ENCODE peak calls at places on chromosomes 4 and X, in six cellular contexts. A is upper lobe of right lung; B is Karpas-422; F is HepG2; T is kidney; Q is CD4-positive, CD25-positive, alpha-beta regulatory T cell. L is an unnamed sample.

GRCh38 chrX:21959362-21960051 is 19.0 kb downstream of the SMS start:
- DNase-seq in A (no peak), B (no peak), F (no peak), T (no peak), Q (no peak), L (no peak)

GRCh38 chr4:136443006-136443405 is 1089.3 kb downstream of the PCDH18 start:
- DNase-seq in A (no peak), B (no peak), F (no peak), T (no peak), Q (no peak), L (no peak)

GRCh38 chr4:59175588-59175987 is 2024.5 kb upstream of the ADGRL3 start:
- DNase-seq in A (no peak), B (no peak), F (no peak), T (no peak), Q (no peak), L (no peak)

GRCh38 chr4:166501941-166502382 is 628.9 kb downstream of the TLL1 start:
- DNase-seq in A (no peak), B (peak), F (peak), T (no peak), Q (no peak), L (no peak)

GRCh38 chr4:102623622-102624021 is 122.5 kb downstream of the NFKB1 start:
- DNase-seq in A (no peak), B (no peak), F (peak), T (no peak), Q (no peak), L (no peak)

GRCh38 chr4:139647184-139647583 is 18.4 kb upstream of the MGST2 start:
- DNase-seq in A (no peak), B (no peak), F (no peak), T (no peak), Q (no peak), L (no peak)

GRCh38 chrX:54865208-54865607 is 55.4 kb upstream of the TRO start:
- DNase-seq in A (no peak), B (peak), F (no peak), T (no peak), Q (no peak), L (no peak)

GRCh38 chrX:94365736-94366135 is 691.7 kb downstream of the FAM133A start:
- DNase-seq in A (no peak), B (no peak), F (no peak), T (no peak), Q (no peak), L (no peak)

GRCh38 chr4:8347660-8348059 is 78.1 kb downstream of the HTRA3 start:
- DNase-seq in A (no peak), B (no peak), F (no peak), T (no peak), Q (no peak), L (no peak)

GRCh38 chr4:141254326-141254725 is 33.6 kb downstream of the ZNF330 start:
- DNase-seq in A (no peak), B (no peak), F (no peak), T (no peak), Q (no peak), L (no peak)

GRCh38 chrX:53442322-53442631 is 8.1 kb upstream of the HSD17B10 start:
- DNase-seq in A (no peak), B (no peak), F (no peak), T (no peak), Q (no peak), L (no peak)

GRCh38 chr4:89152972-89153371 is 41.6 kb downstream of the TIGD2 start:
- DNase-seq in A (no peak), B (no peak), F (no peak), T (no peak), Q (no peak), L (no peak)

GRCh38 chrX:39733745-39734144 is 364.0 kb downstream of the BCOR start:
- DNase-seq in A (no peak), B (no peak), F (no peak), T (no peak), Q (no peak), L (no peak)

GRCh38 chr4:113060853-113061252 is 11.4 kb downstream of the ANK2 start:
- DNase-seq in A (no peak), B (no peak), F (no peak), T (no peak), Q (no peak), L (no peak)

GRCh38 chr4:128635141-128635911 is 174.2 kb upstream of the JADE1 start:
- DNase-seq in A (peak), B (no peak), F (peak), T (no peak), Q (no peak), L (no peak)

GRCh38 chr4:175034007-175034406 is 115.8 kb downstream of the ADAM29 start:
- DNase-seq in A (no peak), B (no peak), F (no peak), T (no peak), Q (no peak), L (no peak)

GRCh38 chr4:166458756-166459155 is 585.7 kb downstream of the TLL1 start:
- DNase-seq in A (no peak), B (no peak), F (no peak), T (no peak), Q (no peak), L (no peak)

GRCh38 chrX:109485470-109486340 is 3.8 kb upstream of the GUCY2F start:
- DNase-seq in A (peak), B (peak), F (peak), T (no peak), Q (peak), L (peak)

GRCh38 chrX:40721489-40722106 is 13.7 kb downstream of the MED14 start:
- DNase-seq in A (no peak), B (no peak), F (no peak), T (no peak), Q (no peak), L (no peak)

GRCh38 chr4:53906786-53907185 is 157.6 kb downstream of the CHIC2 start:
- DNase-seq in A (no peak), B (peak), F (no peak), T (no peak), Q (no peak), L (no peak)

GRCh38 chrX:20500171-20500865 is 233.6 kb upstream of the RPS6KA3 start:
- DNase-seq in A (no peak), B (no peak), F (no peak), T (no peak), Q (no peak), L (no peak)

GRCh38 chr4:173025131-173025530 is 143.5 kb upstream of the GALNT7 start:
- DNase-seq in A (no peak), B (peak), F (peak), T (no peak), Q (no peak), L (no peak)

GRCh38 chr4:105551968-105552746 is at the start of gene ARHGEF38:
- DNase-seq in A (peak), B (no peak), F (no peak), T (peak), Q (no peak), L (no peak)

GRCh38 chr4:156933633-156934258 is 37.9 kb downstream of the PDGFC start:
- DNase-seq in A (no peak), B (no peak), F (peak), T (no peak), Q (no peak), L (no peak)

GRCh38 chr4:53928825-53929224 is 135.6 kb downstream of the CHIC2 start:
- DNase-seq in A (no peak), B (no peak), F (no peak), T (no peak), Q (no peak), L (no peak)

GRCh38 chr4:175453456-175453855 is 358.6 kb downstream of the GPM6A start:
- DNase-seq in A (no peak), B (no peak), F (no peak), T (no peak), Q (no peak), L (no peak)

GRCh38 chr4:137993232-137993631 is 248.9 kb downstream of the SLC7A11 start:
- DNase-seq in A (no peak), B (no peak), F (no peak), T (no peak), Q (no peak), L (no peak)

GRCh38 chr4:144115519-144115918 is 25.0 kb downstream of the GYPA start:
- DNase-seq in A (no peak), B (no peak), F (no peak), T (no peak), Q (no peak), L (no peak)

GRCh38 chr4:31923634-31924033 is 1203.5 kb downstream of the PCDH7 start:
- DNase-seq in A (no peak), B (no peak), F (no peak), T (no peak), Q (no peak), L (no peak)

GRCh38 chrX:49164589-49165360 is 2.2 kb downstream of the MAGIX start:
- DNase-seq in A (no peak), B (no peak), F (no peak), T (peak), Q (no peak), L (peak)

DNA sequence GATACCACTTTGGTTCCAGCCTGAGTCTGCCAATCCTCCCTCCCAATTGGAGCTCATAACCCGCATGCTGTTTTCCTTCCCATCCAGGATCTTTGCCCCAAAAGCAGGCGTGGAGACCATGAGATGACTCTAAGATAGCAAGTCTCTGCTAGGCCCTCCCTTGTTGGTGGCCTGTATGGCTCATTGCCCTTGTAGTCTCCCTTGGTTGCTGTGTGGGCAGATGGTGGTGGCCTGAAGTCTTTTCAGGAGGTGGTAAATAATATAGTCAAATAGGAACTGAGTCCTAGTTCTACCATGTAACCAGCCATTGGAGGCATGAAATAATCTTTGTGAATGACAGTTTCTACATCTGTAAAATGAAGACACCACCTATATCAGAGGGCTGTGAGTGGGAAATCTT is 1.2 kb downstream of the ATP6AP1 start:
- DNase-seq in A (no peak), B (no peak), F (no peak), T (no peak), Q (no peak), L (no peak)
- H3K4me3 ChIP-seq in A (peak), B (peak), F (peak), T (peak), Q (peak), L (no peak)

GRCh38 chrX:10134921-10135320 is 21.9 kb upstream of the CLCN4 start:
- DNase-seq in A (no peak), B (no peak), F (no peak), T (no peak), Q (no peak), L (no peak)
- H3K4me3 ChIP-seq in A (no peak), B (no peak), F (no peak), T (no peak), Q (no peak), L (no peak)

DNA sequence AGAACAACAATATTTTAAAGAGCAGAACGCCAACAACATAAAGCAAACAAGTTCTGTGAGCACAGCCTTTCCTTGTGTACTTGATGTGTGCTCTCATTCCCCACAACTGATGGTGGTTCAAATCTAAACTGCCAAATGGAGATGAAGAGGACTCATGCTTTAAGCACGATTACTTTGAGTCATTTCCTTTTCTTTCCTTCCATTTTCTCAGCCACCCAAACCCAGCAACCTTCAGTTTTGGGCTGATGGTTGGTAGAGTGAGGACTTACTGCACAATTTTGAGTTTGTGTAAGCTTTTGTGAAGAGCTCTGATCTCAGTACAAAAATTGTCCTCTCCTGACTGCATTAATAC is 1.7 kb downstream of the NSD2 start:
- DNase-seq in A (no peak), B (no peak), F (no peak), T (no peak), Q (no peak), L (no peak)
- H3K4me3 ChIP-seq in A (no peak), B (peak), F (peak), T (no peak), Q (peak), L (no peak)

GRCh38 chr4:1244978-1245471 is 3.9 kb downstream of the CTBP1 start:
- DNase-seq in A (no peak), B (no peak), F (no peak), T (no peak), Q (no peak), L (no peak)

GRCh38 chr4:1243451-1244080 is 5.4 kb downstream of the CTBP1 start:
- DNase-seq in A (no peak), B (peak), F (no peak), T (no peak), Q (no peak), L (peak)

GRCh38 chr4:1245481-1246051 is 3.4 kb downstream of the CTBP1 start:
- DNase-seq in A (no peak), B (no peak), F (no peak), T (peak), Q (no peak), L (peak)

GRCh38 chr4:1242506-1243450 is 6.2 kb downstream of the CTBP1 start:
- DNase-seq in A (peak), B (no peak), F (no peak), T (peak), Q (no peak), L (no peak)

DNA sequence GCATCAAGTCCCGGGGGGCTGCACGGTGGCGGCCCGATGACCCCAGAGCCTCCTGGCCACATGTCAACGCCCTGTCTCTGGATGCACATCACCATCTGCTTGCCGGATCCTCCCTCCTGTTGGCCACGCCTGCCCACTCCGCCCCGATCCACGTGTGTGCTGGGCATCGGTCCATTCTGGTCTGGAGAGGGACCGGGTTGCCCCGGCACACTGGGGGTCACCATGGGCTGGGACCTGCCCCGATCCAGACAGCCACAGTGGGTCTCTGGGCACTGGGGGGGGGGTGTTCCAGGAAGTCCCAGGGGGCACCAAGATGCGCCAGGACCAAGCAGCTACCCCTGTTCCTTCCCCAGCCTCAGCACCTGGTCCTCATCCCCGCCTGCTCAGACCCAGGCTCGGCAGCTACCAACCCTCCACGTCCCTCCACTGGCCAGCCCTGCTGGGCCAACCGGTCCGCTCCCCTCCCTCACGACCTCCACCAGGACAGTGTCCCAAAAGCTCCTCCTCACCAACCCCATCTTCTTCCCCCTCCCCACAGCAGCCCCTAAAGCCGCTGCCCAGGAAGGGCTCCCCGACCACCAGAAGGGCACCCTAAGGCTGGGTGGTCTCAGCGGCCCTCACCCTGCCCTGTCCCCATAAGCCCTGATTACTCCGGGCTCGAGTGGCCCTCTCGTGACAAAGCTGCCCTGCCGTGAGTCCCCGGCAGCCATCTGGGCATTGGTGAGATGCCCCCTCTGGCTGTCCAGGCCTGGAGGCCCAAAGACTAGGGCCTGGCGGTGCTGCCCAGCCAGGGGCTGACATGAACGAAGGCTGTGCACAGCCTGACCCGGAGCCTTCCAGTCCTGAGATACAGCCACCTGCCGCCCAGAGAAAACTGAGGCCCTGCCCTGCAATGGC is 4.6 kb downstream of the CTBP1 start:
- DNase-seq in A (no peak), B (no peak), F (no peak), T (peak), Q (no peak), L (peak)
- H3K4me3 ChIP-seq in A (no peak), B (no peak), F (no peak), T (no peak), Q (no peak), L (no peak)

GRCh38 chrX:47618923-47619485 is 653 bp downstream of the SYN1 start:
- DNase-seq in A (no peak), B (no peak), F (no peak), T (no peak), Q (no peak), L (no peak)
- H3K4me3 ChIP-seq in A (peak), B (no peak), F (no peak), T (no peak), Q (no peak), L (no peak)